ENCODE peak calls at places on chromosome 22, in five cellular contexts. J, H, I, Z and B are unnamed samples.

GRCh38 chr22:45584621-45585436 is 82.1 kb downstream of the FBLN1 start:
- DNase-seq in I (no peak), J (no peak), Z (no peak), H (no peak), B (no peak)

GRCh38 chr22:19271856-19272535 is 19.5 kb downstream of the CLTCL1 start:
- DNase-seq in J (no peak), Z (no peak), I (no peak), H (no peak), B (no peak)

GRCh38 chr22:39897841-39898240 is 3.0 kb upstream of the GRAP2 start:
- DNase-seq in H (no peak), Z (no peak), J (no peak), I (no peak), B (no peak)

GRCh38 chr22:38755155-38755910 is 465 bp downstream of the SUN2 start:
- DNase-seq in Z (peak), J (peak), H (no peak), I (no peak), B (peak)

GRCh38 chr22:30872282-30873041 is 96.1 kb downstream of the MORC2 start:
- DNase-seq in H (peak), J (no peak), I (no peak), Z (no peak), B (no peak)

GRCh38 chr22:26432619-26433311 is 3.7 kb downstream of the ASPHD2 start:
- DNase-seq in I (no peak), H (no peak), J (peak), Z (no peak), B (no peak)

GRCh38 chr22:33038131-33038772 is 19.9 kb downstream of the SYN3 start:
- DNase-seq in I (no peak), H (no peak), J (no peak), Z (no peak), B (no peak)

GRCh38 chr22:20441631-20442484 is 4.2 kb upstream of the SCARF2 start:
- DNase-seq in Z (no peak), J (no peak), I (no peak), H (no peak), B (no peak)

GRCh38 chr22:27987557-27987956 is 68.5 kb upstream of the PITPNB start:
- DNase-seq in Z (no peak), I (no peak), H (no peak), J (no peak), B (no peak)

GRCh38 chr22:35400335-35400680 is 368 bp downstream of the MCM5 start:
- DNase-seq in I (no peak), H (no peak), Z (no peak), J (peak), B (no peak)

GRCh38 chr22:37060801-37061610 is 9.5 kb downstream of the KCTD17 start:
- DNase-seq in H (no peak), J (no peak), I (no peak), Z (no peak), B (no peak)

GRCh38 chr22:49179175-49179574 is 648.5 kb downstream of the BRD1 start:
- DNase-seq in J (no peak), I (no peak), Z (no peak), H (no peak), B (no peak)

GRCh38 chr22:37749831-37750595 is 53.2 kb downstream of the TRIOBP start:
- DNase-seq in Z (no peak), I (no peak), H (no peak), J (no peak), B (no peak)

GRCh38 chr22:46453006-46453828 is 84.2 kb downstream of the CELSR1 start:
- DNase-seq in Z (no peak), I (no peak), H (no peak), J (no peak), B (no peak)

GRCh38 chr22:36702832-36703210 is 731 bp downstream of the CACNG2 start:
- DNase-seq in I (no peak), H (no peak), J (no peak), Z (no peak), B (no peak)

GRCh38 chr22:38030311-38031133 is 26.7 kb upstream of the PICK1 start:
- DNase-seq in I (no peak), Z (no peak), H (no peak), J (no peak), B (no peak)

GRCh38 chr22:29820941-29821789 is 16.9 kb downstream of the ASCC2 start:
- DNase-seq in H (peak), Z (no peak), I (peak), J (peak), B (no peak)

GRCh38 chr22:37623075-37624016 is 14.7 kb downstream of the GGA1 start:
- DNase-seq in I (no peak), J (peak), H (no peak), Z (peak), B (peak)

GRCh38 chr22:20520093-20520511 is 12.7 kb downstream of the MED15 start:
- DNase-seq in J (no peak), Z (no peak), I (no peak), H (no peak), B (no peak)

GRCh38 chr22:45502215-45503070 is at the start of gene FBLN1:
- DNase-seq in I (no peak), J (no peak), H (peak), Z (no peak), B (no peak)

GRCh38 chr22:31346733-31347250 is 646 bp upstream of the PATZ1 start:
- DNase-seq in H (no peak), J (peak), I (no peak), Z (peak), B (peak)

GRCh38 chr22:35630387-35630793 is 13.3 kb upstream of the MB start:
- DNase-seq in Z (no peak), J (peak), H (no peak), I (no peak), B (no peak)

GRCh38 chr22:39718206-39718605 is 147.7 kb downstream of the CACNA1I start:
- DNase-seq in H (no peak), J (no peak), Z (no peak), I (no peak), B (no peak)

GRCh38 chr22:24859587-24859986 is 53.6 kb downstream of the SGSM1 start:
- DNase-seq in I (no peak), J (no peak), Z (no peak), H (no peak), B (no peak)

GRCh38 chr22:39808087-39808486 is 85.5 kb downstream of the ENTHD1 start:
- DNase-seq in J (peak), I (no peak), Z (no peak), H (no peak), B (no peak)

GRCh38 chr22:20591660-20592310 is 84.4 kb downstream of the MED15 start:
- DNase-seq in J (no peak), Z (no peak), I (no peak), H (no peak), B (no peak)